ENCODE peak calls at places on chromosomes 16 and 17, in five cellular contexts. M is heart left ventricle, Y is frontal cortex, H is EL, B is upper lobe of right lung. Q is an unnamed sample.

GRCh38 chr17:152860-153420 is 15.6 kb downstream of the SCGB1C2 start:
- DNase-seq in M (peak), Y (no peak), H (no peak), B (peak), Q (no peak)

GRCh38 chr17:38724337-38724988 is 5.7 kb upstream of the CISD3 start:
- DNase-seq in M (peak), Y (peak), H (no peak), B (no peak), Q (no peak)

GRCh38 chr17:78890111-78890897 is 12.7 kb downstream of the CEP295NL start:
- DNase-seq in M (peak), Y (no peak), H (no peak), B (peak), Q (no peak)

GRCh38 chr17:489758-490329 is 137.2 kb upstream of the RPH3AL start:
- DNase-seq in M (peak), Y (no peak), H (peak), B (peak), Q (peak)

GRCh38 chr16:23869052-23869451 is 33.3 kb downstream of the PRKCB start:
- DNase-seq in M (no peak), Y (no peak), H (no peak), B (no peak), Q (no peak)

GRCh38 chr17:58986005-58986404 is 120.7 kb downstream of the TRIM37 start:
- DNase-seq in M (no peak), Y (no peak), H (no peak), B (no peak), Q (no peak)

GRCh38 chr17:82449136-82449882 is 1.2 kb downstream of the CYBC1 start:
- DNase-seq in M (peak), Y (no peak), H (no peak), B (peak), Q (no peak)

GRCh38 chr17:50478391-50479361 is at the start of gene RSAD1:
- DNase-seq in M (peak), Y (peak), H (peak), B (peak), Q (peak)

GRCh38 chr16:7998789-7999453 is 591.4 kb downstream of the TMEM114 start:
- DNase-seq in M (no peak), Y (no peak), H (no peak), B (no peak), Q (no peak)

GRCh38 chr17:63976702-63977101 is 4.0 kb upstream of the SCN4A start:
- DNase-seq in M (no peak), Y (no peak), H (no peak), B (no peak), Q (no peak)

GRCh38 chr17:40025991-40026815 is 11.0 kb downstream of the CSF3 start:
- DNase-seq in M (no peak), Y (no peak), H (no peak), B (no peak), Q (peak)

Q was measured in dermis microvascular lymphatic vessel endothelial cell.